ENCODE peak calls at places on chromosomes 1 and 21, in five cellular contexts. W, F, J, D and K are unnamed samples.
A peak's percentile ranks its signal among the peaks of the same experiment; 100 is the strongest.

GRCh38 chr1:1921459-1921862 is 2.4 kb upstream of the TMEM52 start:
- DNase-seq in D (peak; percentile 79), W (no peak), F (no peak), J (no peak), K (no peak)

GRCh38 chr1:16010837-16011236 is 6.8 kb downstream of the SRARP start:
- DNase-seq in J (no peak), W (no peak), F (no peak), D (no peak), K (no peak)

GRCh38 chr1:230067871-230068814 is 1.1 kb downstream of the GALNT2 start:
- DNase-seq in F (peak; percentile 64), D (peak; percentile 82), W (peak; percentile 90), J (peak; percentile 60), K (peak; percentile 72)

GRCh38 chr1:24896596-24897262 is 33.3 kb downstream of the RUNX3 start:
- DNase-seq in D (peak; percentile 48), J (peak; percentile 26), F (no peak), W (no peak), K (no peak)

GRCh38 chr1:242411906-242412305 is 112.6 kb downstream of the PLD5 start:
- DNase-seq in J (no peak), W (no peak), F (no peak), D (no peak), K (no peak)

GRCh38 chr1:52668711-52669110 is 29.4 kb downstream of the COA7 start:
- DNase-seq in F (no peak), W (no peak), J (no peak), D (no peak), K (no peak)

GRCh38 chr1:31755197-31755611 is 8.9 kb downstream of the ADGRB2 start:
- DNase-seq in J (peak; percentile 71), F (no peak), W (peak; percentile 74), D (peak; percentile 89), K (no peak)

GRCh38 chr21:32916522-32917099 is 109.1 kb upstream of the OLIG2 start:
- DNase-seq in D (no peak), F (no peak), J (no peak), W (no peak), K (no peak)

GRCh38 chr21:28971171-28971570 is 21.5 kb downstream of the LTN1 start:
- DNase-seq in J (no peak), W (no peak), D (no peak), F (no peak), K (no peak)

GRCh38 chr21:45248893-45249381 is 38.8 kb downstream of the POFUT2 start:
- DNase-seq in J (peak; percentile 72), W (no peak), D (no peak), F (peak; percentile 53), K (peak; percentile 56)

GRCh38 chr1:2320001-2320400 is 71.4 kb downstream of the MORN1 start:
- DNase-seq in D (no peak), F (no peak), W (no peak), J (no peak), K (no peak)

GRCh38 chr1:37473431-37474050 is 839 bp upstream of the ZC3H12A start:
- DNase-seq in F (no peak), D (no peak), J (no peak), W (no peak), K (no peak)

GRCh38 chr1:55506686-55507577 is 291.8 kb upstream of the USP24 start:
- DNase-seq in F (no peak), D (no peak), W (no peak), J (no peak), K (no peak)

GRCh38 chr1:21937372-21938121 is 437 bp upstream of the HSPG2 start:
- DNase-seq in J (peak; percentile 89), W (peak; percentile 95), F (peak; percentile 94), D (peak; percentile 94), K (peak; percentile 91)

GRCh38 chr1:197140123-197140522 is 6.3 kb downstream of the ASPM start:
- DNase-seq in W (no peak), J (no peak), D (no peak), F (no peak), K (no peak)

GRCh38 chr1:85283475-85284199 is 7.2 kb upstream of the BCL10 start:
- DNase-seq in D (peak; percentile 77), J (no peak), W (peak; percentile 68), F (no peak), K (peak; percentile 37)

GRCh38 chr1:230139741-230140140 is 72.7 kb downstream of the GALNT2 start:
- DNase-seq in W (no peak), F (no peak), J (no peak), D (no peak), K (no peak)

DNA sequence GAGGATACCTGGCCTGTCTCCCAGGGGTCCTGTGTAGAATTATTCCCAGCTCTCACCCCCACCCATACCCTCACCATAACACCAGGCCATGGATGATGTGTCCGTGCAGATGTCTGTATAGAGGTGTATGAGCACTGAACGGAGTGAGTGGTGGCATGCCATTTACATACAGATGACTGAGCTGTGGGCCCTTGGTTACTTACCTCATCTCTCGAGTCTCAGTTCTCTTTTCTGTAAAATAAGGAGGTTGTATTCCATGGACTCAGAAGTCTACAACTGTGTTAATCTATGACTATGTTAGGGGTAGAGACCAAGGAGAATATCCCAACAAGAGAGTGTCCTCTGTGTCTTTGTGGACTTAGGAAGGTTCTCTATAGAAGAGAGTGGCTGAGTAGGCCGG is 65.6 kb upstream of the CD1D start:
- DNase-seq in J (no peak), D (no peak), F (no peak), W (no peak), K (no peak)
- H3K27ac ChIP-seq in J (no peak overlapping the region), D (no peak overlapping the region), F (no peak overlapping the region), W (no peak overlapping the region), K (no peak overlapping the region)

GRCh38 chr1:241401156-241401555 is 44.2 kb upstream of the RGS7 start:
- DNase-seq in W (no peak), D (no peak), F (no peak), J (no peak), K (no peak)

GRCh38 chr1:241391926-241392710 is 35.1 kb upstream of the RGS7 start:
- DNase-seq in F (no peak), W (no peak), D (no peak), J (no peak), K (no peak)

GRCh38 chr1:241396747-241397691 is 40.0 kb upstream of the RGS7 start:
- DNase-seq in F (no peak), D (no peak), J (no peak), W (no peak), K (no peak)
- H3K27ac ChIP-seq in F (no peak overlapping the region), D (no peak overlapping the region), J (no peak overlapping the region), W (no peak overlapping the region), K (no peak overlapping the region)

GRCh38 chr1:204868340-204868700 is 2.3 kb upstream of the NFASC start:
- DNase-seq in F (no peak), J (no peak), D (no peak), W (no peak), K (peak; percentile 31)
- H3K27ac ChIP-seq in F (no peak overlapping the region), J (no peak overlapping the region), D (peak overlapping the region; percentile 29), W (no peak overlapping the region), K (peak overlapping the region; percentile 36)

DNA sequence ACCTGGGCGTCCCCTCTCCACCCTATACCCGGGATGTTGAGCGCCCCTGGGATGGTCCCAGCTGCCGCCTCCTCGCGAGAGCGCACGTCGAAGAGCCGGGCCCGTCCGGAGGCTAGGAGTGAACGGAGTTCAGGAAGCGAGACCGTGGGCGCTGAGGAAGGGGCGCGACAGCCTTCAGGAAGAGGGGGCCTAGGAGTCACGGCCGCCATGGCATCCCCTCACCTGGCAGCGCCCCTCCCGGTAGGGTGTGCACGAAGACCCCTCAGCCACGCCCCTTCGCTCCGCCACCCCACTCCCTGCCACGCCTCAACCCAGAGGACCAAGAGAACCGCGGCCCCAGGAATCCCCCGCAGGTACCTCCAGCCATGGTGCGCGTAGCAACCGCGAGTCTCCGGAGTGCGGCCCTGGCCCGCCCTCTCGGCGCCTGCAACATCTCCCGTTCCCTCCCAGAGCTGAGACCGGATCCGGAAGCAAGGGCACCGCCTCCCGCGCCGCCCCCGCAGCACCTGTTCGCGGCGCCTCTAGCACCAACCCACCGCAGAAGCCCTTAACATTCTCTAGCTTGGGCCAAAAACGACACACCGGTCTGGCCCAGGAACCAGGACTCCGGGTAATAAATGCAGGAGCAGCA is at the start of gene TSTD1:
- DNase-seq in W (peak; percentile 93), J (peak; percentile 75), F (peak; percentile 55), D (peak; percentile 90), K (peak; percentile 70)
- H3K27ac ChIP-seq in W (peak within 1 kb of the TSS; percentile 66), J (no peak within 1 kb of the TSS), F (peak within 1 kb of the TSS; percentile 15), D (peak within 1 kb of the TSS; percentile 43), K (no peak within 1 kb of the TSS)

DNA sequence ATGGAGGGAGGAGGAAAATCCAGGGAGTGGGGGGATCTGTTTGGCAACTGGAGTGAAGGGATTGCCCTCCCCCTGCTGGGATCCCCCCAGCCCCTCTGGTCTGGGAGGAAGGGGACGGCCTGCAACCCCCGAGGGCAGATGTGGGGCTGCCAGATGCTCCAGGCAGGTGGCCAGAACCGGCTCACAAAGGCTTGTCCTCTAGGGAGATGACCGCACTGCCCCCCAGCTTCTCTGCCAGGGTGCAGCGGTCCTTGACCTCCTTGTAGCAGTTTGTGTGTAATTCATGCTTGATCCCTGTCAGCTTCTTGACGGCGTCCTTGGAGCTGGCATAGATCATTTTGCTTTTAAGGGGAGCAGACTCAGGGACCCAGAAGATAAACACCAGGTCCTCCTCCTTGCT is 69.2 kb downstream of the ROR1 start:
- DNase-seq in W (no peak), D (no peak), J (no peak), F (no peak), K (no peak)
- H3K27ac ChIP-seq in W (no peak overlapping the region), D (no peak overlapping the region), J (no peak overlapping the region), F (no peak overlapping the region), K (no peak overlapping the region)

DNA sequence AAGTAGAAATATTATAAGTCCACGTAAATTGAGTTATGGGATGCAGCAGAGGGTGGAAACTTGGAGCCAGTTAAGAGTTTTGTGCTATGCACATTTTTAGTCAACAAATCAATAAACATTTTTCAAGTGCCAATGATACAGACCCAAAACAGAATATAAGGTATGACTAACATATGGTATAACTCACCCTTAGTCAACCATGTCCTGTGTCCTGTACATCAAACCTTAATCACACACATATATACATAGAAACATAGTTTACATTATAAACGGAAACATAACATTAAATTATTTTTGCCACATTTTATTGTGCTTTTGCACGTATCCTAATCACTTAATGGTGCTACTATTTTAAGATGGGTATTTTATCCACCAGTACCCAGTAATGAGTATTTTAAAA is 136.1 kb upstream of the USH2A start:
- DNase-seq in F (no peak), J (no peak), W (no peak), D (no peak), K (no peak)
- H3K27ac ChIP-seq in F (no peak overlapping the region), J (no peak overlapping the region), W (no peak overlapping the region), D (no peak overlapping the region), K (no peak overlapping the region)